ENCODE peak calls at places on chromosomes 12 and 14, in seven cellular contexts. D is esophagus muscularis mucosa, T is lung, F is GM06990, L is left lung, B is AG04450, G is endothelial cell. J is an unnamed sample.

GRCh38 chr14:103401223-103402214 is 16.3 kb downstream of the MARK3 start:
- DNase-seq in D (no peak), T (no peak), F (no peak), L (no peak), B (peak; percentile 39), G (no peak), J (no peak)

GRCh38 chr12:131959137-131959536 is 9.4 kb downstream of the EP400 start:
- DNase-seq in D (no peak), T (no peak), F (no peak), L (no peak), B (no peak), G (no peak), J (no peak)

GRCh38 chr14:52067873-52068740 is 752 bp downstream of the NID2 start:
- DNase-seq in D (peak; percentile 92), T (no peak), F (peak; percentile 13), L (peak; percentile 41), B (no peak), G (peak; percentile 44), J (peak; percentile 56)

GRCh38 chr14:89013098-89013504 is 188.7 kb downstream of the TTC8 start:
- DNase-seq in D (no peak), T (peak; percentile 38), F (no peak), L (no peak), B (no peak), G (no peak), J (no peak)

GRCh38 chr14:70152704-70153103 is 36.0 kb downstream of the SLC8A3 start:
- DNase-seq in D (no peak), T (no peak), F (no peak), L (no peak), B (no peak), G (no peak), J (no peak)

GRCh38 chr12:50728417-50728816 is 35.5 kb upstream of the ATF1 start:
- DNase-seq in D (no peak), T (no peak), F (no peak), L (no peak), B (no peak), G (no peak), J (no peak)

GRCh38 chr12:68400231-68400829 is 68.2 kb upstream of the MDM1 start:
- DNase-seq in D (peak; percentile 29), T (no peak), F (no peak), L (no peak), B (no peak), G (no peak), J (no peak)

GRCh38 chr12:7834701-7835100 is 38.0 kb downstream of the SLC2A14 start:
- DNase-seq in D (no peak), T (no peak), F (no peak), L (no peak), B (no peak), G (no peak), J (no peak)

GRCh38 chr12:81417056-81417455 is 339.2 kb downstream of the ACSS3 start:
- DNase-seq in D (no peak), T (no peak), F (no peak), L (no peak), B (no peak), G (no peak), J (no peak)

GRCh38 chr14:54709444-54709843 is 142.5 kb downstream of the SAMD4A start:
- DNase-seq in D (no peak), T (no peak), F (peak; percentile 65), L (no peak), B (no peak), G (no peak), J (peak; percentile 47)

GRCh38 chr14:49940805-49941421 is 48.0 kb downstream of the ARF6 start:
- DNase-seq in D (no peak), T (no peak), F (no peak), L (no peak), B (no peak), G (no peak), J (no peak)

GRCh38 chr12:72901685-72902084 is 629.5 kb downstream of the TRHDE start:
- DNase-seq in D (no peak), T (no peak), F (no peak), L (no peak), B (no peak), G (no peak), J (no peak)

GRCh38 chr12:5624873-5625272 is 193.0 kb downstream of the NTF3 start:
- DNase-seq in D (no peak), T (no peak), F (no peak), L (no peak), B (no peak), G (peak; percentile 15), J (no peak)

GRCh38 chr12:9319842-9320173 is 111.6 kb upstream of the PZP start:
- DNase-seq in D (no peak), T (no peak), F (no peak), L (no peak), B (no peak), G (no peak), J (no peak)

GRCh38 chr14:104288272-104288671 is 149.9 kb downstream of the KIF26A start:
- DNase-seq in D (no peak), T (no peak), F (no peak), L (no peak), B (no peak), G (no peak), J (no peak)

GRCh38 chr12:122138616-122139015 is 35.4 kb downstream of the IL31 start:
- DNase-seq in D (no peak), T (no peak), F (no peak), L (no peak), B (no peak), G (no peak), J (no peak)

GRCh38 chr12:122138181-122138580 is 35.8 kb downstream of the IL31 start:
- DNase-seq in D (no peak), T (no peak), F (no peak), L (no peak), B (no peak), G (no peak), J (no peak)

GRCh38 chr12:122135437-122136031 is 38.5 kb downstream of the IL31 start:
- DNase-seq in D (no peak), T (no peak), F (no peak), L (no peak), B (no peak), G (no peak), J (no peak)

GRCh38 chr12:122137681-122138080 is 36.3 kb downstream of the IL31 start:
- DNase-seq in D (no peak), T (no peak), F (no peak), L (no peak), B (no peak), G (no peak), J (no peak)

DNA sequence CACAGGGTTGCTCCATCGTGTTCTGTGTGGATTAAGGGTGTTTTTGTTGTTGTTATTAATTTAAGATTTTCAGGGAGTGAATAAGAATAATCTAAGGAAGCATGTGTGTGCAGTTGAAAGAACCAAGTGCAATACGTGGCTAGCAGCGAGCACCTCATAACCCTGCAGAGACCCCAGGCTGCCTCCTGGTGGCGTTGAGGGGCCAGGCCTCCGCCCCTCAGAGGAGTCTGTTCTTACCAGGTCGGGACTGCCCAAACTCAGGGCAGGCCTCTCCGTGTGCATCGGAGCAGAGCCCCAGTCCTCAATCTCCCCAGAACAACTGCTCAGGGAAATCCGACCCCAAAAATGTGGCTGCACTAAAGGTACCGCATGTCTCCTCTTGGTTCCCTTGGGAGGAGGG is 36.8 kb downstream of the IL31 start:
- DNase-seq in D (no peak), T (no peak), F (no peak), L (no peak), B (no peak), G (no peak), J (no peak)
- TF ChIP-seq CTCF in D (no peak), T (no peak), F (no peak), L (no peak), B (peak; percentile 27), G (no peak), J (no peak)

GRCh38 chr12:46930101-46930500 is 104.3 kb upstream of the SLC38A4 start:
- DNase-seq in D (no peak), T (no peak), F (no peak), L (no peak), B (no peak), G (no peak), J (no peak)

GRCh38 chr12:46921754-46922113 is 95.9 kb upstream of the SLC38A4 start:
- DNase-seq in D (no peak), T (no peak), F (no peak), L (no peak), B (peak; percentile 70), G (no peak), J (no peak)

GRCh38 chr12:46921048-46921753 is 95.4 kb upstream of the SLC38A4 start:
- DNase-seq in D (no peak), T (no peak), F (no peak), L (no peak), B (no peak), G (no peak), J (no peak)

DNA sequence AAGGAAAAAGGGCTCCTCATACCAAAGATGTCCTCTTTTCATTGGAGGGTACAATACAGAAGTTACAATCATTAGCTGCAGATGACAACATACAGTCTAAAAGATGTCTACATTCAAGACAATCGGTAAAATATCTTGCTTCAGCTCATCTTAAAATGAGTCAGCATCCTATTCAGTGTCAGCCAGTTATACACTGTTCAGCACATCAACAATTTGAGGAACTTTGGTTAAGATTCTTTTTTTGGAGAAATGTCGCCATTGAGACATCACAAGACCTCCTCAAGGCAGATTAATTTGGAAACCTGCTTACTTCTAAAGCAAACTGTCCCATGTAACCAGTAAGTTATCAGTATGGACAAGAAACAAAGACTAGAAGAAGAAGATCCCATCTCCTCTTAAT is 100.7 kb upstream of the SLC38A4 start:
- DNase-seq in D (no peak), T (no peak), F (no peak), L (no peak), B (no peak), G (no peak), J (no peak)
- TF ChIP-seq CTCF in D (no peak), T (no peak), F (no peak), L (no peak), B (no peak), G (no peak), J (no peak)

GRCh38 chr14:37197421-37198272 is at the start of gene MIPOL1:
- DNase-seq in D (peak; percentile 93), T (peak; percentile 84), F (no peak), L (peak; percentile 83), B (peak; percentile 69), G (peak; percentile 77), J (no peak)
- TF ChIP-seq CTCF in D (peak; percentile 45), T (peak; percentile 1), F (no peak), L (no peak), B (peak; percentile 41), G (no peak), J (no peak)

DNA sequence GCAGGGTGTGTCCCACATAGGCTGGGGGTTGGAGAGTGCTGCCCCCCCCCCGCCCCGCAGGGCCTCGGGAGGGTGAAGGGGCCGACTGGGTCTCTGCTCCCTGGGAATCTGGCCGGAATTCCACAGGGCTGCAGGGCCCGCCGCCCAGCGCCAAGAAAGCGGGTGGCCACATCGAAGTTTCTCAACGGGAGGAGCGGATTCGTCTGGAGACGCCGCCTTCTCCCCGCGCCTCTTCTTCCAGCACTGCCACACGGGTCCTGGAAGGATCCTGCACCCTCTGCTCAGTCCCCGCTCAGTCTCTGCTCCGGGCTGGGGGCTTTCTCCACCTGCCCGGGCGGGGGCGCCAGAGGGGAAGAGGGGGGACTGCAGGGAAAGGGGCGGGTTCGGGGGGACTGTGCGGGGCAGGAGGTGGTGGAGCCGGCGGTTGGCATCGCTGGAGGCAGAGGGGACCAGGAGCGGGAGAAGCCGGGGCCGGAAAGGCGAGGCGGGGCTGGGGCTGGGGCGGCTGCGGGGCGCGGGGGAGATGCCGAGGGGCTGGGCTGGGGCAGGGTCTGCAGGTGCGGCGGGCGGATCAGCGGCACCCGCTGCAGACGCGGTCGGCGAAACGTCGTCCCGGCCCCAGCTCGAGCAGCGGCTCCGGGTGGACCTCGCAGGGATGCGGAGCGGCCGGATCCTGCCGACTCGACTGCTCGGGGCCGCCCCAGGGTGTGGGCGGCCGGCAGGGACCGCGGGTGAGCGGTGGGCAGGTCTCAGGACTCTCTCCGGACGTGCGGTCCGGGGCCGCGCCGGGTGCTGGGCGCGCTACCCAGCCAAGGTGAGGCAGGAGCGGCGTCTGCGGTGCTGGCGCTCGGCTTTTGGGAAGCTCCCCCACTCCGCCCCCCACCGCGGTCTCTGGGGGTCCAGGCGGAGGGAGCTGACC is 811.4 kb upstream of the TMEM132C start:
- DNase-seq in D (no peak), T (no peak), F (no peak), L (no peak), B (no peak), G (no peak), J (peak; percentile 27)
- TF ChIP-seq CTCF in D (no peak), T (no peak), F (no peak), L (no peak), B (no peak), G (no peak), J (no peak)